ENCODE peak calls at places on chromosomes 12 and 14, in seven cellular contexts. One of them, this sample, is unnamed.

GRCh38 chr14:20632831-20633771 is 8.4 kb downstream of the OR6S1 start:
- DNase-seq in neural crest cell: peak
- DNase-seq in A549: peak
- DNase-seq in cardiac muscle cell: peak
- DNase-seq in progenitor cell of endocrine pancreas: peak
- DNase-seq in heart left ventricle: no peak
- DNase-seq in left ventricle myocardium inferior: no peak
- DNase-seq in this sample: no peak

GRCh38 chr12:132256646-132257045 is 72.7 kb downstream of the GALNT9 start:
- DNase-seq in neural crest cell: no peak
- DNase-seq in A549: no peak
- DNase-seq in cardiac muscle cell: no peak
- DNase-seq in progenitor cell of endocrine pancreas: no peak
- DNase-seq in heart left ventricle: no peak
- DNase-seq in left ventricle myocardium inferior: no peak
- DNase-seq in this sample: no peak

GRCh38 chr12:57628280-57629191 is 4.5 kb downstream of the B4GALNT1 start:
- DNase-seq in neural crest cell: no peak
- DNase-seq in A549: no peak
- DNase-seq in cardiac muscle cell: no peak
- DNase-seq in progenitor cell of endocrine pancreas: peak
- DNase-seq in heart left ventricle: no peak
- DNase-seq in left ventricle myocardium inferior: no peak
- DNase-seq in this sample: no peak

GRCh38 chr12:70449074-70449757 is 83.1 kb downstream of the KCNMB4 start:
- DNase-seq in neural crest cell: no peak
- DNase-seq in A549: peak
- DNase-seq in cardiac muscle cell: no peak
- DNase-seq in progenitor cell of endocrine pancreas: no peak
- DNase-seq in heart left ventricle: no peak
- DNase-seq in left ventricle myocardium inferior: no peak
- DNase-seq in this sample: no peak

GRCh38 chr12:120490833-120491512 is 4.9 kb upstream of the DYNLL1 start:
- DNase-seq in neural crest cell: no peak
- DNase-seq in A549: no peak
- DNase-seq in cardiac muscle cell: no peak
- DNase-seq in progenitor cell of endocrine pancreas: no peak
- DNase-seq in heart left ventricle: peak
- DNase-seq in left ventricle myocardium inferior: no peak
- DNase-seq in this sample: no peak

GRCh38 chr12:122078141-122079037 is at the start of gene MLXIP:
- DNase-seq in neural crest cell: peak
- DNase-seq in A549: peak
- DNase-seq in cardiac muscle cell: peak
- DNase-seq in progenitor cell of endocrine pancreas: peak
- DNase-seq in heart left ventricle: peak
- DNase-seq in left ventricle myocardium inferior: peak
- DNase-seq in this sample: no peak

GRCh38 chr14:92613681-92614260 is 100.2 kb downstream of the RIN3 start:
- DNase-seq in neural crest cell: no peak
- DNase-seq in A549: no peak
- DNase-seq in cardiac muscle cell: no peak
- DNase-seq in progenitor cell of endocrine pancreas: no peak
- DNase-seq in heart left ventricle: no peak
- DNase-seq in left ventricle myocardium inferior: no peak
- DNase-seq in this sample: no peak

GRCh38 chr14:21723431-21724045 is 49.9 kb upstream of the OR4E1 start:
- DNase-seq in neural crest cell: peak
- DNase-seq in A549: peak
- DNase-seq in cardiac muscle cell: peak
- DNase-seq in progenitor cell of endocrine pancreas: no peak
- DNase-seq in heart left ventricle: no peak
- DNase-seq in left ventricle myocardium inferior: no peak
- DNase-seq in this sample: no peak

GRCh38 chr12:11707535-11707934 is 58.1 kb downstream of the ETV6 start:
- DNase-seq in neural crest cell: no peak
- DNase-seq in A549: no peak
- DNase-seq in cardiac muscle cell: peak
- DNase-seq in progenitor cell of endocrine pancreas: no peak
- DNase-seq in heart left ventricle: peak
- DNase-seq in left ventricle myocardium inferior: peak
- DNase-seq in this sample: no peak

GRCh38 chr12:132710062-132710421 is 600 bp upstream of the PGAM5 start:
- DNase-seq in neural crest cell: no peak
- DNase-seq in A549: no peak
- DNase-seq in cardiac muscle cell: no peak
- DNase-seq in progenitor cell of endocrine pancreas: peak
- DNase-seq in heart left ventricle: no peak
- DNase-seq in left ventricle myocardium inferior: no peak
- DNase-seq in this sample: no peak

GRCh38 chr14:60561845-60562746 is 53.1 kb downstream of the SIX6 start:
- DNase-seq in neural crest cell: peak
- DNase-seq in A549: peak
- DNase-seq in cardiac muscle cell: peak
- DNase-seq in progenitor cell of endocrine pancreas: peak
- DNase-seq in heart left ventricle: peak
- DNase-seq in left ventricle myocardium inferior: no peak
- DNase-seq in this sample: no peak

GRCh38 chr14:65472189-65472588 is 59.7 kb downstream of the FUT8 start:
- DNase-seq in neural crest cell: no peak
- DNase-seq in A549: no peak
- DNase-seq in cardiac muscle cell: peak
- DNase-seq in progenitor cell of endocrine pancreas: no peak
- DNase-seq in heart left ventricle: no peak
- DNase-seq in left ventricle myocardium inferior: no peak
- DNase-seq in this sample: no peak

GRCh38 chr12:114411081-114411836 is 5.3 kb upstream of the TBX5 start:
- DNase-seq in neural crest cell: no peak
- DNase-seq in A549: no peak
- DNase-seq in cardiac muscle cell: no peak
- DNase-seq in progenitor cell of endocrine pancreas: no peak
- DNase-seq in heart left ventricle: no peak
- DNase-seq in left ventricle myocardium inferior: no peak
- DNase-seq in this sample: no peak

GRCh38 chr14:50425105-50425504 is 28.4 kb upstream of the CDKL1 start:
- DNase-seq in neural crest cell: no peak
- DNase-seq in A549: no peak
- DNase-seq in cardiac muscle cell: no peak
- DNase-seq in progenitor cell of endocrine pancreas: no peak
- DNase-seq in heart left ventricle: no peak
- DNase-seq in left ventricle myocardium inferior: no peak
- DNase-seq in this sample: no peak

GRCh38 chr12:20549115-20549719 is 145.9 kb upstream of the SLCO1C1 start:
- DNase-seq in neural crest cell: peak
- DNase-seq in A549: peak
- DNase-seq in cardiac muscle cell: peak
- DNase-seq in progenitor cell of endocrine pancreas: no peak
- DNase-seq in heart left ventricle: peak
- DNase-seq in left ventricle myocardium inferior: no peak
- DNase-seq in this sample: no peak

DNA sequence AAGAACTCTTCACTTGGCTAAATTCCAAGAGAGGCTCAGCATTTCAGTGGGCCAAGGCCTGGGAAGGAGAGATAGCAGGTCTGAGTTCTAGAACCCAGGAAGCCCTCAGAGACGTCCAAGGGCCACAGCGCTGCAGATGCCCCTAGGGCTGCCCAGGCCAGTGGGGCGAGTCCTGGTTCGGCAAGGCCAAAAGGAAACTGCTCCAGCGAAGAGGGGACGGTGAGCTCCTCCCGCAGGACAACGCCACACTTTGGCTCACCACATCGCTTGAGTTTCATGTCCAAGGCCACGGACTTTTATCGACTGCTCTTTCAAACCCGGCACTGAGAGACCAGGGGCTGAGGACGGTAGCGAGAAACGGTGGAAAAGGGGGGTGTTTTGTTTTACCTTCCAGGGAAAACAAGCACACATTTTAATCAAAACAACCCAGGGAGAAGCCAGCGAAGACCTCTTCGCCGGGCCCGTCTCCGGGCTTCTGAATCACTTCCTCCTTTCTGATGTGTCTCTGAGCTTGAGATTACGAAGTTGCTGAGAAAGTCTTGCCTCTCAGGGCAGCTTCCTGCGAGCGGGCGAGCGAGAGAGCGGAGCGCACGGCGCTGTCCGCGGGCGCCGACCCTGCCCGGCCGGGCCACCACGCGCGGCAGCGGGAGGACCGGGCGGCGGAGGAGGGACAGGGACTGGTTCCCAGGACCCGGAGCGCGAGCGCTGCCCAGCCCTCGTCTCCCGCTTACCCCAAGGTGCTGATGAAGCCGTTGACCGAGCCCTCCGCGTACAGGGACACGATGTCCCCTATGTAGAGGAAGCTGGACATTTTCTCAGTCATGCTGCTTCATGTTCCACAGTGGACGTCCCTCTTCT is 806 bp downstream of the ITPR2 start:
- DNase-seq in neural crest cell: peak
- DNase-seq in A549: peak
- DNase-seq in cardiac muscle cell: peak
- DNase-seq in progenitor cell of endocrine pancreas: peak
- DNase-seq in heart left ventricle: peak
- DNase-seq in left ventricle myocardium inferior: peak
- DNase-seq in this sample: no peak
- TF ChIP-seq CTCF in neural crest cell: no peak
- TF ChIP-seq CTCF in A549: peak
- TF ChIP-seq CTCF in cardiac muscle cell: no peak
- TF ChIP-seq CTCF in progenitor cell of endocrine pancreas: peak
- TF ChIP-seq CTCF in heart left ventricle: no peak
- TF ChIP-seq CTCF in left ventricle myocardium inferior: no peak
- TF ChIP-seq CTCF in this sample: no peak

GRCh38 chr12:54404061-54405004 is 14.7 kb downstream of the ITGA5 start:
- DNase-seq in neural crest cell: peak
- DNase-seq in A549: peak
- DNase-seq in cardiac muscle cell: peak
- DNase-seq in progenitor cell of endocrine pancreas: peak
- DNase-seq in heart left ventricle: peak
- DNase-seq in left ventricle myocardium inferior: no peak
- DNase-seq in this sample: no peak
- TF ChIP-seq CTCF in neural crest cell: peak
- TF ChIP-seq CTCF in A549: peak
- TF ChIP-seq CTCF in cardiac muscle cell: peak
- TF ChIP-seq CTCF in progenitor cell of endocrine pancreas: peak
- TF ChIP-seq CTCF in heart left ventricle: peak
- TF ChIP-seq CTCF in left ventricle myocardium inferior: peak
- TF ChIP-seq CTCF in this sample: peak

DNA sequence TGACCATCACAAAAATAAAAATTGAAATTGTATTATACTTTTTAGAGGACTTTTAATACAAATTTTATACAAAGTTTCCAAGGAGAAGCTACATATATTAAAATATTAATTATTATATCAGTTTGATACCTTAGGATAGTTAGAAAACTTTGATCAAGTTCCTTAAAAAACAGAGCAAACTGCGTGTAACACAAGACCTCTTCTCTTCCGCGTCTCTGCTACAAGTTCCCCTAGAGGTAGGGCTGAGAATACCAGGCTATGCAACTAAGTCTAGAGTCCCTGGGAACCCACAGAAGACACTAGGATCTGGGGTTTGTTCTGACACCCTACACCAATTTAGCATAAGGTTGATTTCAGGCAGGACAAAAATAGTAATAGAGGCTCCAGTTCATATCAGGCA is 319.0 kb downstream of the FOXG1 start:
- DNase-seq in neural crest cell: no peak
- DNase-seq in A549: peak
- DNase-seq in cardiac muscle cell: peak
- DNase-seq in progenitor cell of endocrine pancreas: no peak
- DNase-seq in heart left ventricle: no peak
- DNase-seq in left ventricle myocardium inferior: no peak
- DNase-seq in this sample: no peak
- TF ChIP-seq CTCF in neural crest cell: peak
- TF ChIP-seq CTCF in A549: no peak
- TF ChIP-seq CTCF in cardiac muscle cell: peak
- TF ChIP-seq CTCF in progenitor cell of endocrine pancreas: peak
- TF ChIP-seq CTCF in heart left ventricle: no peak
- TF ChIP-seq CTCF in left ventricle myocardium inferior: no peak
- TF ChIP-seq CTCF in this sample: peak

DNA sequence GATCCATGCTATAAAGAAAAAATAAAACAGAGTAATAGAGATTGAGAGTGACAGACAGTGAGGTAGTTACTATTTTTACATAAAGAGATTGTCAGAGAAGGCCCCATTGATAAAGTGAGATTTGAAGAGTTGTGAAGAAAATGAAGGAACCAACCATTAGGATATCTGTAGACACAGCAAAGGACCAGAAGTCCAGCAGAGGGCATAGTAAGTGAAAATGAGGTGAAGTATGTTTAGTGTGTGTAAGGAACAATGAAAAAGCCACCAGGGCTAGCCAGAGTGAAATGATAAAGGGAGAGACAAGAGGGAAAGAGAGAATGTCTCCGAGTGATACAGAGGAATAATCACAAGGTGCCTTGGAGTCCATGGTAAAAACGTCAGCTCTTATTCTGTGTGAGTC is 411.0 kb downstream of the NELL2 start:
- DNase-seq in neural crest cell: no peak
- DNase-seq in A549: peak
- DNase-seq in cardiac muscle cell: peak
- DNase-seq in progenitor cell of endocrine pancreas: no peak
- DNase-seq in heart left ventricle: no peak
- DNase-seq in left ventricle myocardium inferior: no peak
- DNase-seq in this sample: no peak
- TF ChIP-seq CTCF in neural crest cell: peak
- TF ChIP-seq CTCF in A549: peak
- TF ChIP-seq CTCF in cardiac muscle cell: no peak
- TF ChIP-seq CTCF in progenitor cell of endocrine pancreas: peak
- TF ChIP-seq CTCF in heart left ventricle: no peak
- TF ChIP-seq CTCF in left ventricle myocardium inferior: no peak
- TF ChIP-seq CTCF in this sample: peak

GRCh38 chr12:124508323-124509096 is 58.9 kb downstream of the NCOR2 start:
- DNase-seq in neural crest cell: no peak
- DNase-seq in A549: no peak
- DNase-seq in cardiac muscle cell: no peak
- DNase-seq in progenitor cell of endocrine pancreas: no peak
- DNase-seq in heart left ventricle: no peak
- DNase-seq in left ventricle myocardium inferior: no peak
- DNase-seq in this sample: no peak
- TF ChIP-seq CTCF in neural crest cell: no peak
- TF ChIP-seq CTCF in A549: peak
- TF ChIP-seq CTCF in cardiac muscle cell: no peak
- TF ChIP-seq CTCF in progenitor cell of endocrine pancreas: no peak
- TF ChIP-seq CTCF in heart left ventricle: no peak
- TF ChIP-seq CTCF in left ventricle myocardium inferior: no peak
- TF ChIP-seq CTCF in this sample: no peak

DNA sequence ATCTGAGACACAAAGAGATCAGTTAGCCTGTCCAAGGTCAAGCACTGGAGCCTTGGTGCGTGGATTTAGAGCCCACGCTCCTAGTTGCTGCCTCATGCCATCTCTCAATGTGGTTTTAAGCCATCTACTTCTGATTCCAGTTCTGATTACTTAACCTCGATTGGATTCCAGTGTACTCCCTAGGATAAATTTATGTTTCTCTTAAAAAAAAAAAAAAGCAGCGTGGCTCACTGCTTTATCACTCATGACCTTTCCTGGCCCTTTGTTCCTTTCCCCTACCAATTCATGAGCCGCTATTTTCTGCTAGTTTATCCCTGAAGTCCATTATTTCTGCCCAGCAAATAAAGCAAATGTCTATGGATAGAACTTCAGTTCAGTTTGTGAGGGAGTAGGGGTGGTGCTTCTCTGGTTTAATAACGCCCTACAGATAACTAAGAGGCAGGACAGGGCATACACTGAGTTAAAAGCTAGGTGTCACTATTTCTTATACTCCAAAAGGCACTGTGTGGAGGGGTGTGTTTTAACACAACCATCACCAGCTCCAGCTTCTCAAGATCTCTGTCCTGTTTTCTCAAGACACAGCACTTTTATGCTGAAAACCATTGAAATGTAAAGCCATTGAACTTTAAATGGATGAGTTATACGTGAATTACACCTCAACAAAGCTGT is 9.8 kb upstream of the PARP11 start:
- DNase-seq in neural crest cell: no peak
- DNase-seq in A549: peak
- DNase-seq in cardiac muscle cell: peak
- DNase-seq in progenitor cell of endocrine pancreas: no peak
- DNase-seq in heart left ventricle: no peak
- DNase-seq in left ventricle myocardium inferior: no peak
- DNase-seq in this sample: no peak
- TF ChIP-seq CTCF in neural crest cell: peak
- TF ChIP-seq CTCF in A549: no peak
- TF ChIP-seq CTCF in cardiac muscle cell: peak
- TF ChIP-seq CTCF in progenitor cell of endocrine pancreas: peak
- TF ChIP-seq CTCF in heart left ventricle: peak
- TF ChIP-seq CTCF in left ventricle myocardium inferior: peak
- TF ChIP-seq CTCF in this sample: peak